ENCODE peak calls at places on chromosomes 12 and 14, in six cellular contexts. R is left lung, I is transverse colon, E is colonic mucosa, W is A549, Z is fibroblast of lung. S is an unnamed sample. For H3K4me1, the result is how much of the 10 kb centered on the place peaks cover.

GRCh38 chr12:90085491-90086274 is 377.0 kb upstream of the ATP2B1 start:
- DNase-seq in R (no peak), I (no peak), E (no peak), W (no peak), Z (peak), S (no peak)

GRCh38 chr12:127272864-127273263 is 994.1 kb upstream of the TMEM132C start:
- DNase-seq in R (no peak), I (no peak), E (no peak), W (no peak), Z (no peak), S (no peak)

GRCh38 chr12:3644103-3644502 is 108.8 kb downstream of the CRACR2A start:
- DNase-seq in R (no peak), I (no peak), E (no peak), W (no peak), Z (no peak), S (no peak)

GRCh38 chr14:96249016-96249415 is 7.0 kb upstream of the BDKRB1 start:
- DNase-seq in R (peak), I (no peak), E (no peak), W (no peak), Z (peak), S (no peak)

GRCh38 chr14:68981539-68981976 is 2.5 kb upstream of the ACTN1 start:
- DNase-seq in R (no peak), I (no peak), E (no peak), W (no peak), Z (no peak), S (no peak)

GRCh38 chr12:68113644-68114043 is 45.9 kb downstream of the IFNG start:
- DNase-seq in R (no peak), I (peak), E (peak), W (no peak), Z (no peak), S (no peak)

GRCh38 chr14:59475709-59476108 is 8.5 kb downstream of the L3HYPDH start:
- DNase-seq in R (no peak), I (no peak), E (no peak), W (no peak), Z (no peak), S (no peak)

GRCh38 chr12:52200086-52200782 is 8.4 kb upstream of the KRT80 start:
- DNase-seq in R (peak), I (no peak), E (no peak), W (no peak), Z (no peak), S (peak)

GRCh38 chr12:34218193-34219045 is 196.1 kb downstream of the ALG10 start:
- DNase-seq in R (no peak), I (peak), E (peak), W (peak), Z (peak), S (peak)

GRCh38 chr12:42129595-42130204 is 15.0 kb downstream of the GXYLT1 start:
- DNase-seq in R (no peak), I (peak), E (peak), W (peak), Z (peak), S (no peak)

GRCh38 chr12:62930546-62931425 is 4.2 kb downstream of the PPM1H start:
- DNase-seq in R (no peak), I (no peak), E (no peak), W (no peak), Z (no peak), S (no peak)

GRCh38 chr14:20690848-20691640 is 2.5 kb downstream of the ANG start:
- DNase-seq in R (no peak), I (peak), E (peak), W (peak), Z (peak), S (no peak)

GRCh38 chr12:124869011-124869665 is 5.5 kb upstream of the SCARB1 start:
- DNase-seq in R (no peak), I (no peak), E (no peak), W (no peak), Z (no peak), S (peak)

GRCh38 chr12:52876371-52876770 is 27.6 kb upstream of the KRT78 start:
- DNase-seq in R (peak), I (peak), E (peak), W (no peak), Z (no peak), S (peak)

GRCh38 chr12:55492078-55492477 is at the start of gene OR6C68:
- DNase-seq in R (no peak), I (no peak), E (no peak), W (no peak), Z (no peak), S (no peak)

GRCh38 chr12:26122681-26123481 is 2.0 kb downstream of the BHLHE41 start:
- DNase-seq in R (peak), I (peak), E (peak), W (peak), Z (peak), S (peak)

GRCh38 chr14:33534636-33535035 is 416.2 kb downstream of the EGLN3 start:
- DNase-seq in R (no peak), I (no peak), E (no peak), W (no peak), Z (no peak), S (no peak)

GRCh38 chr12:127106723-127107122 is 1160.2 kb upstream of the TMEM132C start:
- DNase-seq in R (no peak), I (no peak), E (no peak), W (no peak), Z (no peak), S (no peak)

GRCh38 chr14:69696633-69697557 is 70.0 kb upstream of the SRSF5 start:
- DNase-seq in R (no peak), I (no peak), E (no peak), W (no peak), Z (no peak), S (no peak)

GRCh38 chr14:61368061-61368710 is 46.8 kb downstream of the PRKCH start:
- DNase-seq in R (no peak), I (no peak), E (no peak), W (no peak), Z (no peak), S (no peak)

GRCh38 chr12:120669055-120669828 is 17.7 kb upstream of the MLEC start:
- DNase-seq in R (no peak), I (peak), E (peak), W (no peak), Z (peak), S (no peak)

GRCh38 chr12:59446156-59446555 is 149.7 kb upstream of the SLC16A7 start:
- DNase-seq in R (no peak), I (no peak), E (no peak), W (no peak), Z (no peak), S (no peak)

GRCh38 chr14:32545109-32545857 is 216.2 kb downstream of the AKAP6 start:
- DNase-seq in R (no peak), I (no peak), E (no peak), W (no peak), Z (no peak), S (no peak)

GRCh38 chr12:70400124-70400523 is 34.0 kb downstream of the KCNMB4 start:
- DNase-seq in R (no peak), I (no peak), E (no peak), W (no peak), Z (no peak), S (no peak)

GRCh38 chr14:34872822-34873590 is 2.2 kb downstream of the BAZ1A start:
- DNase-seq in R (no peak), I (peak), E (peak), W (peak), Z (peak), S (no peak)

GRCh38 chr12:67068773-67069450 is 200.2 kb upstream of the CAND1 start:
- DNase-seq in R (peak), I (peak), E (peak), W (peak), Z (peak), S (no peak)

GRCh38 chr14:67400434-67400833 is 11.5 kb downstream of the PLEK2 start:
- DNase-seq in R (no peak), I (peak), E (no peak), W (no peak), Z (no peak), S (no peak)

GRCh38 chr14:64503184-64503433 is 529 bp downstream of the ZBTB25 start:
- DNase-seq in R (no peak), I (no peak), E (no peak), W (no peak), Z (no peak), S (no peak)
- H3K4me1 ChIP-seq in R (under half), I (half or more), E (under half), W (under half), Z (under half), S (half or more)

DNA sequence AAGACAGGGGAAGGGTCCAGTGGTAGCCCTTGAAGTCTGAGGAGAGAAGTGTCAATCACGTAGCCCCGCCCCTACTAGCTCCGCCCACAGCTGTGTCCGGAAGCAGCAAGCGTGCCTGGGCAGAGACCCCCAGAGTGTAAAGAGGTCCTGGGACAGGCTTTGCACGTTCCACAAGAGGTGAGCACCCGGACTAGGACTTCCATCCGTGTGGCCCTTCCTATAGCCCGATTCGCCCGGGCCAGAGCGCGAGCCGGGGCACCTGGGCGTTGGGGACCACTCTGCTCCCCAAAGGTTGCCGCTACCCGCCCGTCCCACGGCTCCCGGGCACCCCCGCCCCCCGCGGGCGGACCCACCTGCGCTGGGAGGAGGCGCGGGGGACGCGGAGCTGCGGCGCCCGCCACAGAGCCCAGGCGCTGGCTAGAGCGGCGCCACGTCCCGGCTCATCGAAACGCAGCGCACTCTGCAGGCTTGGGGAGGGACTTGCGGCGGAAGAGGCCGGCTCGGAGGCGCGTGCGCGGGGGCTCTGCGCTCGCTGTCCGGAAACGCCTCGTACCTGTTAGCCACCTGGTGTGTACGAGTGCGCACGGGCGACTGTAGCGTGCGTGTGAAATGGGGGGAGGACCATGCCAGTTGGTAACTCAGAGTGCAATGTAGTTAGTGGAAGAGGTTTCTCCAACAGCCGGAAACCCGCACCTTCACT is at the start of gene RABGGTA:
- DNase-seq in R (peak), I (peak), E (peak), W (peak), Z (peak), S (peak)
- TF ChIP-seq CTCF in R (peak), I (peak), E (peak), W (peak), Z (peak), S (peak)

GRCh38 chr14:57863471-57863870 is 2.4 kb downstream of the SLC35F4 start:
- DNase-seq in R (no peak), I (no peak), E (no peak), W (no peak), Z (no peak), S (no peak)

GRCh38 chr14:57865450-57866198 is at the start of gene SLC35F4:
- DNase-seq in R (peak), I (no peak), E (no peak), W (peak), Z (no peak), S (no peak)

GRCh38 chr14:57869530-57870088 is 3.7 kb upstream of the SLC35F4 start:
- DNase-seq in R (no peak), I (no peak), E (no peak), W (no peak), Z (no peak), S (no peak)

GRCh38 chr14:57865066-57865449 is 834 bp downstream of the SLC35F4 start:
- DNase-seq in R (peak), I (no peak), E (no peak), W (no peak), Z (no peak), S (no peak)

DNA sequence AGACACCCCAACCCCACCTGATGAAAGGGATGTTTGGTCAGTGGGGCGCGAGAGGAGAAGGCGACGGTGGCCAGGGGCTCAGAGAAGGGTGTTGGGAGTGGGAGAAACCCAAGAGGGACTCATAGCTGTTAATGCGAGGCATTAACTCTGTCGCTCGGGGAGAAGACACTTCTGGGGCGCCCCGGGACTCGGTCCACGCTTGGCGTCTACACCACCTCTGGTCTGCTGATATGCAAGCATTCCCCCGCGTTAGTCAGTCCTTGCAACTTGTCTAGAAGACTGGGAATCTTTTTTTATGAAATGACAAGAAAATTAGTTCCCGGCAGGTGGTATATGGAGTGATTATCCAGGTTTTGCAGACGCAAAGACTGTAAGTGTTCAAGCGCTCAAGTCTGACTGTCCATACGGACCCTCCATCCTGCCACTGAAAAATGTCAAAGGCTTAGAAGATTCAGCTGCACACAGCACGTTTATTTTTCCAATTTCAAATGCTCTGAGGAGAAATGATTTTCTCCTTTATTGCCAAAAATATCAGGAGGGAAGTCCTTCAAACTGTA is 385 bp upstream of the SLC35F4 start:
- DNase-seq in R (peak), I (no peak), E (no peak), W (no peak), Z (no peak), S (no peak)
- H3K4me3 ChIP-seq in R (no peak), I (no peak), E (no peak), W (peak), Z (no peak), S (peak)

GRCh38 chr14:25134184-25134583 is 84.2 kb upstream of the STXBP6 start:
- DNase-seq in R (no peak), I (no peak), E (no peak), W (no peak), Z (no peak), S (no peak)
- H3K4me1 ChIP-seq in R (under half), I (under half), E (under half), W (under half), Z (under half), S (under half)

DNA sequence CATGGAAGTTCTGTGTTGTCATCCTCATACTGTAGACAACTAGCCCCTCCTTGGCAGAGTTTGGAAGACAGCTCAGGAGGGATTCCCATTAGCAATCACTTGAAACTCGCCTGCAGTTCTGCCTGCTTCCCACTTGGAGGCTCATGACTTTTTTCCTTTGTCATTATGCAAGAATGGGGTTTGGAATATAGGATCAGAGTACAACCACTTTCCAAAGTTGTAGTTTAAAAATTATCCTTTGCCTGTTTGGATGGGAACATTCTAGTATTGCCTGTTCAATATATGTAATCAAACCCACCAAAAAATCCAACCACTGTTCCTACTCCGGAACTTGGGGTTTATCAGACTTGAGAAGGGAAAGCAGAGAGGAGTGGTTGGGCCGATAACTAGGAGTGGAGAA is 2.1 kb upstream of the GPD1 start:
- DNase-seq in R (no peak), I (no peak), E (no peak), W (peak), Z (peak), S (no peak)
- TF ChIP-seq CTCF in R (no peak), I (peak), E (peak), W (peak), Z (peak), S (peak)

DNA sequence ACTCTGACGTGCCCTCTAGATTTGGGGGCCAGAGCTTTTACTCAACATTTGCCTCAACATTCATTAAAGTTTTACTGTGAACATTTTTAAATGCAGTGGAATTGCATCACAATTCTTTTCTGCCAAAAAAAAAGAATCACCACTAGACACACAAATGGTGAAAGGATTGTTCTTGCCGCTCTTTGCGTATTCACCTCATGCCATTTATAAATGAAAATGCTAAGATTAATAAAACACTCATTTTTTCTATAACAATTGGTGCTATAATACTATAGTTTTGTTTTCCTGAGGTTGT is 985 bp downstream of the RHOJ start:
- DNase-seq in R (no peak), I (no peak), E (no peak), W (no peak), Z (peak), S (no peak)
- H3K4me3 ChIP-seq in R (peak), I (no peak), E (peak), W (no peak), Z (peak), S (peak)

GRCh38 chr12:29733060-29733459 is 50.7 kb downstream of the TMTC1 start:
- DNase-seq in R (no peak), I (no peak), E (no peak), W (no peak), Z (no peak), S (no peak)

GRCh38 chr12:29734748-29735147 is 49.0 kb downstream of the TMTC1 start:
- DNase-seq in R (no peak), I (no peak), E (no peak), W (no peak), Z (peak), S (no peak)

GRCh38 chr12:29737616-29738015 is 46.1 kb downstream of the TMTC1 start:
- DNase-seq in R (no peak), I (no peak), E (no peak), W (no peak), Z (no peak), S (no peak)

GRCh38 chr12:29734299-29734698 is 49.4 kb downstream of the TMTC1 start:
- DNase-seq in R (no peak), I (no peak), E (no peak), W (no peak), Z (no peak), S (no peak)

DNA sequence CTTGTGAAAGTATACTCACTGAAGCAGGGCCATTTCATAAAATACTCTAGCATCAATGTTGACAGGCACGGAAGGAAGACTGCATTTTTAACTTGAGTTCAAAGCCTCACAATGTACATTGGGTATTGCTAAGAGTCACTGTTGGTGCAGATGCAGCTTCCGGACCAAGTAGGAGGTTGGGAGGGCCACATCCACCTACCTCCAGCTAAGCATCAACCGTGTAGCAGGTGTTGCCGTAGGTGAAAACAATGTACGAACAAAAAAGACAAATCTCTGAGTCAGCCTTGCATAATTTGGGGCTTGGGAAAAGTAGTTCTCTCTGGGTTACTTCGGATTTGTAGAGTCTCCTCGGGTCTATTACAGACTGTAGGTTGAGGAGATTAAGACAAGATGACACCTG is 48.1 kb downstream of the TMTC1 start:
- DNase-seq in R (no peak), I (no peak), E (no peak), W (no peak), Z (no peak), S (no peak)
- H3K4me1 ChIP-seq in R (under half), I (under half), E (under half), W (under half), Z (under half), S (half or more)

GRCh38 chr12:65945457-65945856 is 121.2 kb downstream of the HMGA2 start:
- DNase-seq in R (no peak), I (no peak), E (no peak), W (no peak), Z (no peak), S (no peak)

GRCh38 chr12:65940744-65941143 is 116.5 kb downstream of the HMGA2 start:
- DNase-seq in R (no peak), I (no peak), E (no peak), W (no peak), Z (no peak), S (no peak)

GRCh38 chr12:65941388-65941787 is 117.1 kb downstream of the HMGA2 start:
- DNase-seq in R (no peak), I (no peak), E (no peak), W (no peak), Z (peak), S (no peak)

GRCh38 chr12:65944637-65945036 is 120.4 kb downstream of the HMGA2 start:
- DNase-seq in R (no peak), I (no peak), E (no peak), W (no peak), Z (no peak), S (no peak)

GRCh38 chr12:65943388-65944137 is 119.3 kb downstream of the HMGA2 start:
- DNase-seq in R (no peak), I (no peak), E (no peak), W (no peak), Z (no peak), S (no peak)
- TF ChIP-seq CTCF in R (no peak), I (no peak), E (no peak), W (no peak), Z (peak), S (no peak)